ENCODE peak calls at places on chromosomes 12 and 14, in seven cellular contexts. U is pancreas, L is heart left ventricle, K is astrocyte of the spinal cord, Y is dorsolateral prefrontal cortex, D is heart right ventricle, J is HFFc6. W is an unnamed sample.

GRCh38 chr14:60266021-60266937 is 17.3 kb downstream of the PPM1A start:
- DNase-seq in K (no peak), J (peak), L (no peak), Y (no peak), D (no peak), U (no peak), W (no peak)

GRCh38 chr12:42789808-42790760 is 200.5 kb upstream of the PRICKLE1 start:
- DNase-seq in D (no peak), Y (no peak), J (no peak), K (no peak), L (no peak), U (no peak), W (no peak)

GRCh38 chr12:122021822-122022392 is at the start of gene BCL7A:
- DNase-seq in U (peak), J (peak), K (peak), Y (peak), D (peak), L (peak), W (no peak)

GRCh38 chr14:75442642-75443041 is 14.8 kb downstream of the JDP2 start:
- DNase-seq in U (no peak), J (peak), Y (no peak), D (no peak), K (no peak), L (no peak), W (no peak)

GRCh38 chr14:53060046-53060445 is 93.1 kb downstream of the DDHD1 start:
- DNase-seq in L (no peak), D (no peak), Y (no peak), J (no peak), U (no peak), K (no peak), W (no peak)

GRCh38 chr14:52124791-52125661 is 56.2 kb upstream of the NID2 start:
- DNase-seq in J (peak), D (no peak), Y (no peak), L (peak), K (peak), U (no peak), W (no peak)

GRCh38 chr14:29810657-29811056 is 117.0 kb downstream of the PRKD1 start:
- DNase-seq in L (peak), U (no peak), K (no peak), J (peak), Y (no peak), D (no peak), W (no peak)

GRCh38 chr14:103514596-103515421 is 7.8 kb downstream of the CKB start:
- DNase-seq in U (peak), L (peak), J (no peak), D (no peak), Y (no peak), K (no peak), W (no peak)

GRCh38 chr12:75177997-75178396 is 31.6 kb downstream of the KCNC2 start:
- DNase-seq in K (peak), L (no peak), U (no peak), Y (no peak), J (peak), D (no peak), W (no peak)

GRCh38 chr12:122080149-122081107 is 1.9 kb downstream of the MLXIP start:
- DNase-seq in L (peak), D (no peak), U (peak), Y (no peak), K (peak), J (peak), W (peak)

GRCh38 chr14:56268039-56268438 is 149.8 kb downstream of the PELI2 start:
- DNase-seq in K (peak), D (no peak), J (peak), U (no peak), L (no peak), Y (no peak), W (no peak)

GRCh38 chr12:122368361-122369073 is 54.0 kb downstream of the CLIP1 start:
- DNase-seq in L (no peak), D (no peak), Y (no peak), K (peak), J (peak), U (no peak), W (no peak)

GRCh38 chr12:6200266-6201198 is at the start of gene CD9:
- DNase-seq in Y (peak), D (peak), K (peak), J (no peak), L (peak), U (peak), W (no peak)

GRCh38 chr14:35319509-35319908 is 27.3 kb downstream of the PSMA6 start:
- DNase-seq in L (no peak), J (no peak), Y (no peak), D (no peak), U (no peak), K (no peak), W (no peak)

GRCh38 chr12:132089407-132089910 is 54.7 kb downstream of the DDX51 start:
- DNase-seq in Y (no peak), L (no peak), K (no peak), U (no peak), D (no peak), J (no peak), W (no peak)

GRCh38 chr12:48936379-48936979 is 11.2 kb upstream of the FKBP11 start:
- DNase-seq in K (peak), U (peak), J (peak), Y (peak), L (peak), D (peak), W (peak)

GRCh38 chr12:129152291-129153075 is 299.2 kb downstream of the GLT1D1 start:
- DNase-seq in K (no peak), L (no peak), J (no peak), U (no peak), D (no peak), Y (no peak), W (no peak)

GRCh38 chr14:53955671-53956426 is 776 bp downstream of the BMP4 start:
- DNase-seq in D (peak), J (no peak), L (peak), U (peak), K (peak), Y (no peak), W (no peak)

GRCh38 chr12:104684884-104685283 is 228.1 kb downstream of the CHST11 start:
- DNase-seq in L (no peak), Y (no peak), J (no peak), D (no peak), K (peak), U (no peak), W (no peak)

GRCh38 chr14:89280612-89281011 is 136.4 kb downstream of the FOXN3 start:
- DNase-seq in J (no peak), D (no peak), Y (no peak), L (no peak), K (no peak), U (no peak), W (no peak)

GRCh38 chr14:30906752-30907658 is 32.6 kb downstream of the COCH start:
- DNase-seq in J (no peak), Y (no peak), U (no peak), L (no peak), D (no peak), K (peak), W (no peak)

GRCh38 chr14:77799863-77800730 is at the start of gene ADCK1:
- DNase-seq in U (peak), J (peak), K (peak), D (peak), Y (peak), L (peak), W (peak)
- TF ChIP-seq CTCF in U (no peak), J (peak), K (peak), D (peak), Y (peak), L (peak), W (no peak)

GRCh38 chr12:33427071-33427470 is 12.5 kb downstream of the SYT10 start:
- DNase-seq in J (no peak), Y (no peak), K (no peak), D (no peak), L (no peak), U (no peak), W (no peak)
- TF ChIP-seq CTCF in J (no peak), Y (no peak), K (no peak), D (no peak), L (no peak), U (no peak), W (no peak)

DNA sequence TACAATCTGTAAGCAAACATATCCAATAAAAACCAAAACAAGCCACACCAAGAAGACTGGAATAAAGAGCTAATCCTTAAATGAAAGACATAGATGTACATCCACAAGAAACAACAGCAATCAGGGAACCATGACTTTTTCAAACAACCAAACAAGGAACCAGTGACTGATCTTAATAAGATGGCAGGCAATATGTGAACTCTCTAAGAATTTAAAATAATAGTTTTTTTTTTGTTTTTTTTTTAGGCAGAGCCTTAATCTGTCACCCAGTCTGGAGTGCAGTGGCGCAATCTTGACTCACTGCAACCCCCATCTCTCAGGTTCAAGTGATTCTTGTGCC is 52.9 kb upstream of the CAPRIN2 start:
- DNase-seq in K (no peak), J (no peak), U (no peak), L (no peak), D (no peak), Y (no peak), W (no peak)
- TF ChIP-seq CTCF in K (no peak), J (peak), U (no peak), L (no peak), D (no peak), Y (no peak), W (no peak)

GRCh38 chr12:81992461-81992860 is 233.3 kb upstream of the PPFIA2 start:
- DNase-seq in Y (no peak), D (no peak), K (peak), U (no peak), L (no peak), J (no peak), W (no peak)
- TF ChIP-seq CTCF in Y (no peak), D (no peak), K (peak), U (no peak), L (peak), J (no peak), W (no peak)

GRCh38 chr12:96500686-96501085 is 11.3 kb downstream of the CFAP54 start:
- DNase-seq in K (peak), D (no peak), U (no peak), J (peak), Y (no peak), L (no peak), W (no peak)
- TF ChIP-seq CTCF in K (peak), D (peak), U (no peak), J (peak), Y (no peak), L (no peak), W (no peak)

GRCh38 chr12:66942741-66943465 is 264.0 kb upstream of the GRIP1 start:
- DNase-seq in U (no peak), J (no peak), Y (no peak), K (no peak), D (no peak), L (no peak), W (no peak)
- TF ChIP-seq CTCF in U (no peak), J (no peak), Y (no peak), K (no peak), D (no peak), L (no peak), W (no peak)